ENCODE peak calls at places on chromosomes 2 and 18, in four cellular contexts. A, H, O and J are unnamed samples.

GRCh38 chr2:236828002-236828401 is 257.7 kb upstream of the COPS8 start:
- DNase-seq in H (no peak), A (no peak), O (no peak), J (no peak)

GRCh38 chr2:160516547-160517365 is 23.1 kb upstream of the RBMS1 start:
- DNase-seq in A (no peak), O (no peak), H (peak), J (no peak)

GRCh38 chr2:1494906-1495305 is 81.6 kb downstream of the TPO start:
- DNase-seq in A (no peak), H (no peak), O (no peak), J (no peak)

GRCh38 chr2:42342061-42342794 is 18.8 kb downstream of the COX7A2L start:
- DNase-seq in H (peak), A (no peak), O (no peak), J (peak)

GRCh38 chr2:88831792-88832248 is 140.3 kb downstream of the RPIA start:
- DNase-seq in A (peak), O (peak), H (peak), J (peak)

GRCh38 chr18:13500227-13500865 is 226.0 kb downstream of the FAM210A start:
- DNase-seq in O (no peak), H (peak), A (no peak), J (peak)

GRCh38 chr2:112606567-112606966 is 22.2 kb downstream of the CHCHD5 start:
- DNase-seq in A (no peak), O (no peak), H (peak), J (no peak)

GRCh38 chr2:176637134-176637496 is 367.9 kb downstream of the MTX2 start:
- DNase-seq in H (no peak), A (no peak), O (no peak), J (no peak)

GRCh38 chr2:44016282-44016681 is 20.5 kb upstream of the LRPPRC start:
- DNase-seq in A (no peak), O (peak), H (peak), J (peak)

GRCh38 chr18:45738660-45739059 is 14.7 kb downstream of the SLC14A1 start:
- DNase-seq in A (no peak), H (no peak), O (no peak), J (no peak)
- TF ChIP-seq MAZ in A (no peak), H (no peak), O (no peak), J (no peak)

GRCh38 chr2:20604401-20604911 is 46.4 kb downstream of the HS1BP3 start:
- DNase-seq in H (no peak), O (no peak), A (no peak), J (no peak)
- TF ChIP-seq MAZ in H (no peak), O (no peak), A (no peak), J (no peak)

GRCh38 chr2:12649602-12650400 is 66.9 kb upstream of the TRIB2 start:
- DNase-seq in A (no peak), H (no peak), O (no peak), J (no peak)
- TF ChIP-seq MAZ in A (no peak), H (no peak), O (no peak), J (no peak)

GRCh38 chr2:85168984-85169383 is 35.8 kb downstream of the TCF7L1 start:
- DNase-seq in H (no peak), O (no peak), A (no peak), J (no peak)

GRCh38 chr2:85166021-85166420 is 32.8 kb downstream of the TCF7L1 start:
- DNase-seq in O (no peak), A (no peak), H (no peak), J (no peak)

GRCh38 chr2:85169581-85169980 is 36.4 kb downstream of the TCF7L1 start:
- DNase-seq in A (no peak), O (no peak), H (no peak), J (no peak)

GRCh38 chr2:85165291-85165690 is 32.1 kb downstream of the TCF7L1 start:
- DNase-seq in O (no peak), H (no peak), A (no peak), J (no peak)

DNA sequence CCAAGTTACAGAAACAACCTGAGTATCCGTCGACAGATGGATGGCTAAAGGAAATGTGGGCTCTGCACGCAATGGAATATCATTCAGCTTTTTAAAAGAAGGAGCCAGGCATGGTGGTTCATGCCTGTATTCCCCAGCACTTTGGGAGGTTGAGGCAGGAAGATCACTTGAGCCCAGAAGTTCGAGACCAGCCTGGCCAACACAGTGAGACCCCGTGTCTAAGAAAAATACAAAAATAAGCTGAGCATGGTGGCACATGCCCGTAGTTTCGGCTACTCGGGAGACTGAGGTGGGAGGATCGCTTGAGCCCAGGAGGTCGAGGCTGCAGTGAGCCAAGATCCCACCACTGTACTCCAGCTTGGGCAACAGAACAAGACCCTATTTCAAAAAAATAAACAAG is 34.3 kb downstream of the TCF7L1 start:
- DNase-seq in O (no peak), A (no peak), H (no peak), J (no peak)
- TF ChIP-seq MAZ in O (no peak), A (no peak), H (no peak), J (no peak)

GRCh38 chr18:76621184-76621583 is 126.1 kb upstream of the ZNF516 start:
- DNase-seq in A (no peak), O (no peak), H (peak), J (no peak)

GRCh38 chr18:76619342-76620315 is 124.6 kb upstream of the ZNF516 start:
- DNase-seq in O (no peak), H (peak), A (no peak), J (no peak)

GRCh38 chr18:76621782-76622495 is 126.9 kb upstream of the ZNF516 start:
- DNase-seq in H (peak), O (no peak), A (no peak), J (no peak)

GRCh38 chr18:76618721-76619120 is 123.7 kb upstream of the ZNF516 start:
- DNase-seq in A (no peak), O (no peak), H (no peak), J (no peak)

DNA sequence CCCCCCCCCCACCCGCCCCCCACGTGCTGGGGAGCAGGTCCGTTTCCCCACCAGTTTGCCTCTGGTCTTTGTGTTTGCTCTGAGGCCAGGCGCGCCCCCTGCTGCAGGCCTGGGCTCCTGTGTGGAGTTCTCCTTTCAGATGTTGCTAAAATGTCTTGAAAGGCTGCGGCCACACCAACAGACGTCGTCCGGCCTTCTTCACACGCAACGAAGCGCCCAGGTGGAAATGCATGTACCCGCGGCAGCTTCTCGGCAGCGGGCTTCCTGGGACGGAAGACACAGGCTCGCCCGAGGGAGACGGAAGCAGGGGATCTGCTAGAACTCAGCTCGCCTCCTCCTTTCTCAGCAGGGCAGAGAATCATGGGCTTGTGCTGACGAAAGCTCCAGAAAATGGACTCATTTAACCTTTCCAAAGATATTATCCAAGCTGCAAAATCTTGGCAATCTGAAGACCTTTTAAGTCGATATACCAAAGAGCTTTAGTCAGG is 125.3 kb upstream of the ZNF516 start:
- DNase-seq in A (no peak), O (peak), H (peak), J (no peak)
- TF ChIP-seq MAZ in A (no peak), O (no peak), H (no peak), J (no peak)

DNA sequence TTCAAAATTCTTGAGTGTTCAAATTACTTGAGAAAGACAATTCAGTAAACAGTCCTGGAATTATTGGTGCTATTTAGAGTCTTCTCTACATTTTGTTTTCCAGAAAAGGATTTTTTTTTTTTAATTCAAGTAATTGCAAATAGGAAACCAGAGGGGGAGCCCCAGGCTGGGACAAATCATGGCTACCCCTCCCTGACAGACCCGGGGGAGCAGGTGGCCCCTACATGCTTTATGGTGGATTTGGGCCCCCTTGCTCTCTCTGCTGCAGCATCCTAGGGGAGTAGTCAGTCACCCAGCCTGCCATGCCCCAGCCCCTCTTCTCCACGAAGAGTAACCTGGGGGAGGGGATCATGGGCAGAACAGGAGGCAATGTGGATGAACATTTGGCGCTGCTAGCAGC is 4.7 kb downstream of the C2orf81 start:
- DNase-seq in A (no peak), H (no peak), O (no peak), J (no peak)
- TF ChIP-seq MAZ in A (no peak), H (no peak), O (no peak), J (no peak)